ENCODE peak calls at places on chromosomes 11 and 22, in nine cellular contexts. F, R, Q, M, T, G, X, H and L are unnamed samples.

GRCh38 chr11:2439820-2440219 is 4.5 kb downstream of the TRPM5 start:
- DNase-seq in F (no peak), R (no peak), Q (no peak), M (no peak), T (no peak), G (no peak), X (no peak), H (no peak), L (no peak)

GRCh38 chr11:123305601-123306000 is 110.6 kb upstream of the CLMP start:
- DNase-seq in F (no peak), R (no peak), Q (no peak), M (no peak), T (no peak), G (no peak), X (no peak), H (no peak), L (no peak)

GRCh38 chr22:25970348-25970995 is 198.8 kb upstream of the SEZ6L start:
- DNase-seq in F (no peak), R (no peak), Q (no peak), M (no peak), T (no peak), G (peak; percentile 42), X (no peak), H (peak; percentile 45), L (no peak)

GRCh38 chr11:75524576-75525432 is 937 bp downstream of the GDPD5 start:
- DNase-seq in F (no peak), R (peak; percentile 55), Q (no peak), M (no peak), T (peak; percentile 41), G (no peak), X (no peak), H (no peak), L (peak; percentile 34)

GRCh38 chr22:47842119-47842518 is 1079.7 kb downstream of the TBC1D22A start:
- DNase-seq in F (no peak), R (no peak), Q (no peak), M (no peak), T (no peak), G (no peak), X (no peak), H (no peak), L (no peak)

GRCh38 chr22:33853200-33854097 is 66.8 kb downstream of the LARGE1 start:
- DNase-seq in F (no peak), R (no peak), Q (peak; percentile 79), M (peak; percentile 78), T (peak; percentile 80), G (no peak), X (peak; percentile 24), H (peak; percentile 68), L (peak; percentile 47)

GRCh38 chr22:30705710-30706651 is 11.3 kb downstream of the OSBP2 start:
- DNase-seq in F (peak; percentile 20), R (no peak), Q (no peak), M (peak; percentile 76), T (peak; percentile 95), G (peak; percentile 93), X (peak; percentile 69), H (no peak), L (peak; percentile 86)

GRCh38 chr11:121722431-121723256 is 269.9 kb upstream of the SORL1-AS1 start:
- DNase-seq in F (peak; percentile 31), R (peak; percentile 51), Q (peak; percentile 48), M (peak; percentile 95), T (peak; percentile 81), G (peak; percentile 22), X (peak; percentile 89), H (peak; percentile 80), L (peak; percentile 62)

GRCh38 chr11:130485983-130486970 is 37.8 kb downstream of the ADAMTS15 start:
- DNase-seq in F (no peak), R (no peak), Q (no peak), M (no peak), T (no peak), G (no peak), X (no peak), H (no peak), L (no peak)

GRCh38 chr11:3153291-3153861 is 11.7 kb downstream of the OSBPL5 start:
- DNase-seq in F (no peak), R (no peak), Q (peak; percentile 65), M (peak; percentile 89), T (peak; percentile 88), G (no peak), X (no peak), H (peak; percentile 74), L (peak; percentile 88)

GRCh38 chr11:61888043-61888442 is 3.3 kb downstream of the FADS3 start:
- DNase-seq in F (peak; percentile 91), R (no peak), Q (peak; percentile 97), M (peak; percentile 91), T (peak; percentile 95), G (no peak), X (no peak), H (peak; percentile 91), L (peak; percentile 98)

GRCh38 chr22:17587631-17588030 is 24.3 kb downstream of the SLC25A18 start:
- DNase-seq in F (no peak), R (no peak), Q (no peak), M (no peak), T (no peak), G (peak; percentile 35), X (no peak), H (no peak), L (no peak)

GRCh38 chr11:103792981-103793468 is 243.4 kb upstream of the DDI1 start:
- DNase-seq in F (no peak), R (no peak), Q (no peak), M (peak; percentile 83), T (no peak), G (no peak), X (no peak), H (no peak), L (peak; percentile 9)

GRCh38 chr22:27650572-27650971 is 151.0 kb downstream of the MN1 start:
- DNase-seq in F (no peak), R (no peak), Q (no peak), M (no peak), T (no peak), G (no peak), X (no peak), H (no peak), L (no peak)

GRCh38 chr11:83072689-83073242 is 1.1 kb upstream of the RAB30 start:
- DNase-seq in F (no peak), R (no peak), Q (no peak), M (no peak), T (no peak), G (no peak), X (no peak), H (no peak), L (no peak)

GRCh38 chr11:100776212-100776896 is 89.3 kb downstream of the ARHGAP42 start:
- DNase-seq in F (peak; percentile 3), R (no peak), Q (peak; percentile 100), M (no peak), T (peak; percentile 4), G (no peak), X (no peak), H (no peak), L (no peak)